ENCODE peak calls at places on chromosomes 2 and 18, in four cellular contexts. F, A, N and M are unnamed samples.

GRCh38 chr2:17539596-17539992 is 902 bp upstream of the VSNL1 start:
- DNase-seq in F (no peak), A (peak; percentile 83), N (no peak), M (no peak)

GRCh38 chr2:39787950-39788349 is 8.9 kb upstream of the THUMPD2 start:
- DNase-seq in F (no peak), A (no peak), N (no peak), M (no peak)

GRCh38 chr2:144519934-144520717 is at the start of gene ZEB2:
- DNase-seq in F (peak; percentile 22), A (peak; percentile 12), N (peak; percentile 93), M (no peak)

GRCh38 chr2:180208841-180209240 is 201.7 kb upstream of the CWC22 start:
- DNase-seq in F (no peak), A (no peak), N (no peak), M (no peak)

GRCh38 chr18:22176622-22177495 is 7.5 kb downstream of the GATA6 start:
- DNase-seq in F (no peak), A (no peak), N (no peak), M (no peak)

GRCh38 chr2:229783108-229783721 is 68.9 kb upstream of the DNER start:
- DNase-seq in F (no peak), A (no peak), N (no peak), M (no peak)

GRCh38 chr2:196977491-196977890 is 51.0 kb upstream of the PGAP1 start:
- DNase-seq in F (no peak), A (no peak), N (no peak), M (no peak)

GRCh38 chr2:175884673-175885393 is 117.2 kb downstream of the LNPK start:
- DNase-seq in F (no peak), A (no peak), N (no peak), M (no peak)

GRCh38 chr2:200379481-200380120 is 73.1 kb downstream of the SPATS2L start:
- DNase-seq in F (no peak), A (no peak), N (no peak), M (no peak)

GRCh38 chr18:55650363-55650870 is 62.4 kb upstream of the TCF4 start:
- DNase-seq in F (no peak), A (no peak), N (no peak), M (no peak)

GRCh38 chr2:42339191-42339912 is 21.7 kb downstream of the COX7A2L start:
- DNase-seq in F (no peak), A (peak; percentile 50), N (no peak), M (no peak)

GRCh38 chr18:76844742-76845477 is 22.6 kb downstream of the ZNF236 start:
- DNase-seq in F (peak; percentile 36), A (peak; percentile 48), N (no peak), M (no peak)

GRCh38 chr2:7356909-7357584 is 439.8 kb downstream of the RNF144A start:
- DNase-seq in F (no peak), A (peak; percentile 83), N (no peak), M (no peak)

GRCh38 chr2:217497850-217498377 is 504.9 kb downstream of the TNS1 start:
- DNase-seq in F (no peak), A (no peak), N (no peak), M (no peak)

GRCh38 chr18:58666176-58666575 is 5.1 kb upstream of the MALT1 start:
- DNase-seq in F (no peak), A (no peak), N (no peak), M (no peak)

GRCh38 chr2:61469424-61470121 is 1.3 kb downstream of the USP34 start:
- DNase-seq in F (no peak), A (no peak), N (no peak), M (no peak)

GRCh38 chr2:117856415-117857210 is 42.1 kb downstream of the DDX18 start:
- DNase-seq in F (peak; percentile 46), A (peak; percentile 67), N (no peak), M (peak; percentile 23)

GRCh38 chr2:34851804-34852203 is 1252.7 kb upstream of the FAM98A start:
- DNase-seq in F (no peak), A (no peak), N (no peak), M (no peak)

GRCh38 chr2:98664323-98664722 is 55.9 kb downstream of the UNC50 start:
- DNase-seq in F (no peak), A (no peak), N (no peak), M (no peak)

GRCh38 chr18:29912351-29912750 is 1130.2 kb downstream of the DSC3 start:
- DNase-seq in F (no peak), A (no peak), N (no peak), M (no peak)

GRCh38 chr2:233424028-233424951 is 70.0 kb downstream of the DGKD start:
- DNase-seq in F (no peak), A (no peak), N (no peak), M (no peak)

GRCh38 chr18:57819671-57820460 is 16.8 kb upstream of the ATP8B1 start:
- DNase-seq in F (peak; percentile 34), A (peak; percentile 71), N (peak; percentile 93), M (no peak)

GRCh38 chr2:97910403-97911209 is 85.1 kb downstream of the TMEM131 start:
- DNase-seq in F (no peak), A (no peak), N (no peak), M (no peak)

GRCh38 chr2:64938607-64939285 is 50.5 kb upstream of the SLC1A4 start:
- DNase-seq in F (no peak), A (no peak), N (no peak), M (no peak)

GRCh38 chr18:24875761-24876160 is 415.3 kb downstream of the HRH4 start:
- DNase-seq in F (no peak), A (no peak), N (no peak), M (no peak)

GRCh38 chr2:126843046-126843445 is 55.6 kb upstream of the TEX51 start:
- DNase-seq in F (no peak), A (no peak), N (no peak), M (peak; percentile 17)

GRCh38 chr18:46542545-46542944 is 114.5 kb downstream of the LOXHD1 start:
- DNase-seq in F (no peak), A (no peak), N (no peak), M (no peak)

GRCh38 chr2:9820020-9820973 is 23.0 kb upstream of the TAF1B start:
- DNase-seq in F (no peak), A (peak; percentile 39), N (no peak), M (peak; percentile 39)

GRCh38 chr2:117536139-117536538 is 278.4 kb upstream of the DDX18 start:
- DNase-seq in F (no peak), A (peak; percentile 16), N (no peak), M (no peak)

GRCh38 chr2:70360661-70361316 is 58.9 kb upstream of the FAM136A start:
- DNase-seq in F (no peak), A (no peak), N (peak; percentile 23), M (no peak)

GRCh38 chr18:424071-424868 is 76.2 kb downstream of the COLEC12 start:
- DNase-seq in F (no peak), A (no peak), N (no peak), M (no peak)

GRCh38 chr2:185222311-185222710 is 516.3 kb upstream of the FSIP2 start:
- DNase-seq in F (no peak), A (no peak), N (no peak), M (no peak)

GRCh38 chr18:6219116-6219717 is 195.5 kb downstream of the L3MBTL4 start:
- DNase-seq in F (peak; percentile 2), A (peak; percentile 24), N (peak; percentile 37), M (peak; percentile 15)

GRCh38 chr18:67428805-67429204 is 87.7 kb downstream of the DSEL start:
- DNase-seq in F (no peak), A (no peak), N (no peak), M (no peak)

GRCh38 chr2:127621981-127622431 is 23.9 kb upstream of the GPR17 start:
- DNase-seq in F (no peak), A (no peak), N (no peak), M (no peak)

GRCh38 chr18:76494541-76495403 is at the start of gene ZNF516:
- DNase-seq in F (peak; percentile 11), A (peak; percentile 25), N (no peak), M (no peak)

GRCh38 chr2:76163860-76164259 is 453.1 kb upstream of the GCFC2 start:
- DNase-seq in F (no peak), A (no peak), N (no peak), M (no peak)

DNA sequence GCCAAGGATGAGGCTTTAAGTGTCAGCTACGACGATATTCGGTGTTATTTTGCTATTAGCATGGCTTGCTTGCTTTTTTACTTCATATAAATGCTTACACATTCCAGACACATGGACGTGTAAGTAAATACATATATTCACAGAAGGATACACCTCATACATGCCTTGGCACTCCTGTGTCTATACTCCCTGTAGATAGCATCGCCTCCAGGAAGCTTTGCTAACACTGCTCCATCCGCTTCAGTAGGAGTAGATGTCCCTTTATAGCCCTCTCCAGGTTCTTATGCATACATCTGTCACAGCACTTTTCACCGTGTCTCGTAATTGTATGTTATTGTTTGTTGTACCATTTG is 27.5 kb upstream of the KCTD1 start:
- DNase-seq in F (peak; percentile 46), A (no peak), N (no peak), M (no peak)
- TF ChIP-seq PHF8 in F (no peak), A (no peak), N (no peak), M (no peak)

GRCh38 chr2:28185881-28186280 is 206.8 kb upstream of the FOSL2 start:
- DNase-seq in F (no peak), A (no peak), N (no peak), M (no peak)
- TF ChIP-seq PHF8 in F (no peak), A (no peak), N (no peak), M (no peak)

GRCh38 chr2:120473522-120474271 is 127.8 kb downstream of the INHBB start:
- DNase-seq in F (no peak), A (peak; percentile 61), N (no peak), M (no peak)

GRCh38 chr2:120470717-120471060 is 124.8 kb downstream of the INHBB start:
- DNase-seq in F (no peak), A (no peak), N (no peak), M (no peak)

GRCh38 chr2:120472891-120473309 is 127.0 kb downstream of the INHBB start:
- DNase-seq in F (no peak), A (no peak), N (no peak), M (no peak)

GRCh38 chr2:120471166-120471565 is 125.2 kb downstream of the INHBB start:
- DNase-seq in F (no peak), A (no peak), N (no peak), M (no peak)

GRCh38 chr2:120472031-120472430 is 126.1 kb downstream of the INHBB start:
- DNase-seq in F (no peak), A (no peak), N (no peak), M (no peak)
- TF ChIP-seq PHF8 in F (no peak), A (no peak), N (no peak), M (no peak)

DNA sequence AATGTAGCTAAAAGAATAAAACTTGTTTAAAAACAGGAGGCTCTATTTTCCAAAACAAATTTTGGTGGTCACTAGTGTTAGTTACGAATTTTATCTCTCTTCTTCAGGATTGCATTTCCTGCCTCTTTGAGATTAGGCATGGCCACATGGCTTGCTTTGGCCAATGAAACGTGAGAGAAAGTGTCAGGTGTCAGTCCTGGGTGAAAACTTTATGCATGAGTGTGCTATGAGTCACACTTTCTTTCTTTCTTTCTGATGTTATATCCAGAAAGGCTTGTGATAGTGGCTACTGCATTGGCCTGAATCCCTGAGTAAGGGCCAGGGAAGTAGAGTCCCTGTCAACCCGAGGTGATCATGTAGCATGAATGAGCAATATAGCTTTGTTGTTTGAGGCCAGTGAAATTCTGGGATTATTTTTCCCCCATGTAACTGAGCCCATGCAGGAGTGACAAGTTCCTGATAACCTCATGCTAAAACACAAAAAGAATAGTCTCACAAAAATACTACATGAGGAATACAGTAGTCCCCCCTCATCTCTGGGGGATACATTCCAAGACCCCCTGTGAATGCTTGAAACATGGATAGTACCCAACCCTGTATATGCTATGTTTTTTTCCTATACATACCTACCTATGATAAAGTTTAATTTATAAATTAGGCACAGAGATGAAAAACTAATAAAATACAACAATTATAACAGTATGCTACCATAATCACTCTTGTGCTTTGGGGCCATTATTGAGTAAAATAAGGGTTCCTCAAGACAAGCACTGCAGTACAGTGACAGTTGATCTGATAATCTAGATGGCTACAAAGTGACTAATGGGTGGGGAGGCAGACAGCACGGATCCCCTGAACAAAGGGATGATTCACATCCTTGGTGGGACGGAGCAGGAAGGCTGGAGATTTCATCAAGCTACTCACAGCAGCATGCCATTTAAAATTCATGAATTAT is 109.5 kb downstream of the CDC42EP3 start:
- DNase-seq in F (peak; percentile 83), A (peak; percentile 13), N (peak; percentile 91), M (no peak)
- TF ChIP-seq PHF8 in F (no peak), A (no peak), N (no peak), M (no peak)